ENCODE peak calls at places on chromosome 18, in ten cellular contexts. C, O, J, U, S, X, G, Y, L and T are unnamed samples.

GRCh38 chr18:74139888-74140287 is 7.7 kb downstream of the FBXO15 start:
- DNase-seq in X (peak; percentile 59), L (no peak), O (no peak), Y (no peak), S (no peak), J (no peak), U (no peak), G (no peak), C (no peak), T (no peak)

GRCh38 chr18:27839141-27839540 is 337.8 kb downstream of the CDH2 start:
- DNase-seq in X (peak; percentile 95), C (no peak), Y (no peak), J (no peak), O (peak; percentile 81), S (no peak), U (no peak), G (no peak), L (no peak), T (no peak)

GRCh38 chr18:34977787-34978532 is 63.3 kb upstream of the MAPRE2 start:
- DNase-seq in C (peak; percentile 4), O (peak; percentile 56), L (no peak), S (peak; percentile 47), Y (peak; percentile 67), U (peak; percentile 44), J (peak; percentile 60), X (peak; percentile 37), G (peak; percentile 65), T (peak; percentile 66)

GRCh38 chr18:47863041-47863440 is 67.4 kb downstream of the SMAD2 start:
- DNase-seq in O (no peak), Y (no peak), L (no peak), J (no peak), C (no peak), X (no peak), U (no peak), G (no peak), S (no peak), T (no peak)

GRCh38 chr18:365651-366050 is 97.8 kb upstream of the THOC1 start:
- DNase-seq in C (no peak), J (no peak), S (no peak), Y (no peak), X (no peak), U (no peak), L (no peak), O (no peak), G (no peak), T (no peak)

GRCh38 chr18:62877448-62878221 is 162.3 kb downstream of the PHLPP1 start:
- DNase-seq in Y (peak; percentile 33), O (peak; percentile 38), X (peak; percentile 85), L (no peak), U (no peak), C (no peak), G (no peak), S (no peak), J (no peak), T (no peak)

GRCh38 chr18:62245699-62246098 is 58.6 kb downstream of the RELCH start:
- DNase-seq in Y (no peak), J (no peak), G (no peak), X (no peak), L (no peak), O (no peak), U (no peak), C (no peak), S (no peak), T (no peak)

GRCh38 chr18:21191596-21192307 is 50.3 kb upstream of the GREB1L start:
- DNase-seq in U (peak; percentile 55), G (peak; percentile 47), L (no peak), Y (peak; percentile 71), J (no peak), S (peak; percentile 61), C (no peak), X (peak; percentile 63), O (peak; percentile 67), T (no peak)

GRCh38 chr18:35582310-35582682 is 756 bp downstream of the GALNT1 start:
- DNase-seq in U (no peak), C (no peak), X (peak; percentile 8), O (no peak), S (no peak), Y (no peak), J (no peak), G (no peak), L (no peak), T (no peak)

GRCh38 chr18:36262971-36263370 is 34.5 kb upstream of the FHOD3 start:
- DNase-seq in J (no peak), X (no peak), G (no peak), C (no peak), L (no peak), U (no peak), S (no peak), O (no peak), Y (no peak), T (no peak)

GRCh38 chr18:7447629-7448028 is 119.5 kb upstream of the PTPRM start:
- DNase-seq in J (no peak), C (no peak), O (no peak), Y (no peak), S (no peak), X (peak; percentile 6), U (no peak), L (no peak), G (no peak), T (no peak)

GRCh38 chr18:79523221-79523737 is 127.5 kb downstream of the NFATC1 start:
- DNase-seq in U (no peak), C (no peak), J (peak; percentile 42), L (no peak), X (no peak), Y (no peak), S (no peak), G (no peak), O (no peak), T (no peak)

GRCh38 chr18:7741640-7742039 is 174.5 kb downstream of the PTPRM start:
- DNase-seq in Y (no peak), G (no peak), J (no peak), S (no peak), O (no peak), U (no peak), X (no peak), C (no peak), L (no peak), T (no peak)

GRCh38 chr18:79121746-79122474 is 52.7 kb downstream of the ATP9B start:
- DNase-seq in O (no peak), J (no peak), C (no peak), G (no peak), Y (no peak), S (no peak), U (no peak), L (no peak), X (no peak), T (no peak)

GRCh38 chr18:8389391-8390340 is 219.6 kb upstream of the RAB12 start:
- DNase-seq in Y (peak; percentile 88), U (peak; percentile 79), L (no peak), C (no peak), G (peak; percentile 79), S (peak; percentile 78), O (peak; percentile 78), X (peak; percentile 72), J (no peak), T (peak; percentile 6)

GRCh38 chr18:22705328-22705727 is 227.8 kb upstream of the RBBP8 start:
- DNase-seq in U (no peak), X (peak; percentile 73), L (no peak), S (no peak), Y (no peak), J (no peak), O (peak; percentile 56), C (no peak), G (no peak), T (no peak)

GRCh38 chr18:53887447-53887846 is 337.0 kb downstream of the MBD2 start:
- DNase-seq in Y (no peak), X (no peak), L (no peak), U (no peak), J (no peak), G (no peak), O (no peak), S (no peak), C (no peak), T (no peak)

GRCh38 chr18:59279722-59280121 is 6.5 kb upstream of the RAX start:
- DNase-seq in J (no peak), Y (no peak), U (no peak), C (no peak), S (no peak), G (no peak), O (no peak), X (no peak), L (no peak), T (no peak)

GRCh38 chr18:79643049-79643765 is 36.4 kb upstream of the CTDP1 start:
- DNase-seq in X (no peak), J (no peak), S (no peak), C (no peak), G (no peak), U (no peak), O (no peak), Y (no peak), L (no peak), T (no peak)

GRCh38 chr18:46343940-46344372 is 239.8 kb downstream of the HAUS1 start:
- DNase-seq in U (no peak), Y (peak; percentile 52), G (no peak), S (no peak), L (peak; percentile 31), X (no peak), C (no peak), O (no peak), J (no peak), T (no peak)

GRCh38 chr18:48933578-48934399 is 17.0 kb downstream of the SMAD7 start:
- DNase-seq in O (no peak), X (no peak), S (peak; percentile 50), L (no peak), G (peak; percentile 27), Y (no peak), U (no peak), C (no peak), J (no peak), T (no peak)

GRCh38 chr18:8188196-8188595 is 421.0 kb upstream of the RAB12 start:
- DNase-seq in G (peak; percentile 16), L (no peak), Y (no peak), C (no peak), X (peak; percentile 32), O (no peak), S (no peak), U (no peak), J (no peak), T (no peak)